ENCODE peak calls at places on chromosomes 3 and 15, in five cellular contexts. B, E, H, O and K are unnamed samples.

GRCh38 chr3:52407779-52408178 is 37.1 kb downstream of the SEMA3G start:
- DNase-seq in B (no peak), E (no peak), H (no peak), O (no peak), K (no peak)

GRCh38 chr3:186732169-186732766 is 15.1 kb downstream of the KNG1 start:
- DNase-seq in B (no peak), E (no peak), H (no peak), O (no peak), K (no peak)

GRCh38 chr3:42014443-42014945 is 52.6 kb upstream of the ULK4 start:
- DNase-seq in B (no peak), E (no peak), H (no peak), O (peak; percentile 22), K (no peak)

GRCh38 chr15:70132148-70132547 is 34.4 kb upstream of the TLE3 start:
- DNase-seq in B (no peak), E (no peak), H (no peak), O (no peak), K (no peak)

GRCh38 chr15:23564798-23565394 is 578 bp upstream of the MKRN3 start:
- DNase-seq in B (no peak), E (no peak), H (no peak), O (no peak), K (no peak)

GRCh38 chr3:5071061-5071460 is 51.0 kb upstream of the ARL8B start:
- DNase-seq in B (peak; percentile 78), E (peak; percentile 24), H (no peak), O (peak; percentile 58), K (peak; percentile 24)

GRCh38 chr3:72957303-72957702 is 39.3 kb upstream of the PPP4R2 start:
- DNase-seq in B (no peak), E (no peak), H (peak; percentile 87), O (no peak), K (no peak)

GRCh38 chr3:97131476-97131875 is 317.1 kb downstream of the EPHA6 start:
- DNase-seq in B (peak; percentile 5), E (no peak), H (no peak), O (no peak), K (no peak)

GRCh38 chr3:128054363-128054762 is 2.1 kb downstream of the SEC61A1 start:
- DNase-seq in B (peak; percentile 54), E (peak; percentile 45), H (no peak), O (peak; percentile 69), K (peak; percentile 83)

GRCh38 chr15:101029971-101030661 is 111.0 kb downstream of the LRRK1 start:
- DNase-seq in B (no peak), E (no peak), H (no peak), O (no peak), K (no peak)

GRCh38 chr15:68644996-68645395 is 66.2 kb downstream of the CORO2B start:
- DNase-seq in B (no peak), E (no peak), H (no peak), O (no peak), K (no peak)

GRCh38 chr3:148955544-148956346 is 35.6 kb upstream of the GYG1 start:
- DNase-seq in B (peak; percentile 66), E (peak; percentile 76), H (peak; percentile 75), O (peak; percentile 45), K (peak; percentile 91)

GRCh38 chr3:187281191-187281714 is 10.3 kb downstream of the MASP1 start:
- DNase-seq in B (peak; percentile 47), E (peak; percentile 52), H (no peak), O (no peak), K (peak; percentile 95)

GRCh38 chr15:26970712-26971210 is at the start of gene GABRG3:
- DNase-seq in B (no peak), E (no peak), H (no peak), O (no peak), K (no peak)

GRCh38 chr3:2211568-2211967 is 112.9 kb downstream of the CNTN4 start:
- DNase-seq in B (peak; percentile 22), E (no peak), H (no peak), O (peak; percentile 20), K (no peak)

GRCh38 chr15:57495037-57495436 is 96.7 kb upstream of the MYZAP start:
- DNase-seq in B (no peak), E (no peak), H (no peak), O (no peak), K (no peak)

GRCh38 chr15:40430271-40430805 is 10.4 kb upstream of the BAHD1 start:
- DNase-seq in B (peak; percentile 49), E (no peak), H (no peak), O (no peak), K (no peak)

GRCh38 chr3:136720091-136720490 is 32.1 kb downstream of the STAG1 start:
- DNase-seq in B (no peak), E (no peak), H (no peak), O (no peak), K (no peak)

GRCh38 chr15:31375772-31376171 is 49.1 kb downstream of the KLF13 start:
- DNase-seq in B (no peak), E (no peak), H (no peak), O (no peak), K (no peak)

GRCh38 chr15:82918162-82918561 is 34.4 kb downstream of the HOMER2 start:
- DNase-seq in B (no peak), E (no peak), H (no peak), O (no peak), K (no peak)

GRCh38 chr3:45688194-45688881 is 858 bp upstream of the SACM1L start:
- DNase-seq in B (peak; percentile 44), E (no peak), H (no peak), O (no peak), K (no peak)

GRCh38 chr15:38130739-38131498 is 121.7 kb upstream of the SPRED1 start:
- DNase-seq in B (peak; percentile 98), E (peak; percentile 88), H (peak; percentile 75), O (peak; percentile 88), K (peak; percentile 96)

GRCh38 chr3:48681541-48681880 is 4.2 kb downstream of the NCKIPSD start:
- DNase-seq in B (no peak), E (no peak), H (no peak), O (no peak), K (no peak)

GRCh38 chr3:32215185-32215584 is 23.3 kb upstream of the CMTM8 start:
- DNase-seq in B (no peak), E (no peak), H (no peak), O (no peak), K (no peak)

GRCh38 chr3:41808152-41808551 is 153.8 kb downstream of the ULK4 start:
- DNase-seq in B (peak; percentile 48), E (peak; percentile 75), H (no peak), O (peak; percentile 44), K (peak; percentile 58)

GRCh38 chr3:194277547-194278091 is 73.5 kb downstream of the CPN2 start:
- DNase-seq in B (peak; percentile 65), E (no peak), H (peak; percentile 54), O (no peak), K (no peak)

DNA sequence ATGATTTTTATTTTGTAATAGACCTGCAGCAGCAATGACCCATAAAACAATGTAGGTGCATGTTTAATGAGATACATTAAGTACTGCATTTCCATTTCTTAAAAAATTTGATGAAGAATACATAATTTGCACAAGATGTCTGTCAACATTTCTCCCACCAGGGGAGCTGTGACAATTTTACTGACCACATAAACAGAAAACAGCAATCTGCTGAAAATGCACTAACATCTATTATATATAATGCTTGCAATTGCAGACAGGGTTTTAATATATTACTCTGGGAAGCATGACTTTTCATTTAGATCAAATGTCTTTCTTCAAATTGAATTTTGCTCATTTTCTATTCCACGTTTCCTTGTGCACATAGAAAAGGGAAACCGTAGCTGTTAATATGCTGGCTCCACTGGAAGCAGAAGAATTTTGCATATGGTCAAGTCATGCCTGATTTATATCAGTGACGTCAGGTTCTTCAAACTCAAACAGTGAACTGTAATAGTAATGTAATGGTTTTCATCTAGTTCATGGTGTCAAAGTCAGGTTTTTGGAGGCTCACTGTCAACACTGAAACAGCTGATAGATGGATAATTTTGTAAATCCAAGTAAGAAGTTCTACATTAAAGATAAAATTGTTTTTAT is 79.8 kb upstream of the IGF1R start:
- DNase-seq in B (no peak), E (no peak), H (no peak), O (no peak), K (no peak)
- TF ChIP-seq CTCF in B (peak; percentile 19), E (peak; percentile 39), H (no peak), O (peak; percentile 13), K (peak; percentile 82)

DNA sequence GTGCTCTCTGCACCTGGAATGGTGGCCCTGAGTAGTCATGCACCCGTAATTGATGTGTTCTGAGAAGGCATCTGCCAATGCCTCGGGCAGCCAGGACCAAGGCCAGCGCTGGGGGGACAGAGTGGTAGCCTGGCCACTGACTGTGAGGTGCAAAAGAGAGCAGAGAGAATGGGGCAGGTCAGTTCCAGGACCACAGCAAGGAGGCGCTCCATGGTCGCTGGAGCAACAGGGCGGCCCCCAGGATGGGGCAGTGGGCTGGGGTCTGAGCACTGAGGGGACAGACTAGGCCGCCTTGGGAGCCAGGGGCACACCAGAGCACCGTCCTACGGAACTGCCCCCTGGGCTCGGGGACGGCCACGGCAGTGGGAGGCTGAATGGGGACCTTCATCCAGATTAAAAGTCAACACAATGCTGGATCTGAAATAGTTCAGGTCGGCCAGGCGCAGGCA is 48.3 kb upstream of the IQSEC1 start:
- DNase-seq in B (no peak), E (no peak), H (no peak), O (no peak), K (no peak)
- TF ChIP-seq CTCF in B (no peak), E (peak; percentile 3), H (no peak), O (no peak), K (no peak)

DNA sequence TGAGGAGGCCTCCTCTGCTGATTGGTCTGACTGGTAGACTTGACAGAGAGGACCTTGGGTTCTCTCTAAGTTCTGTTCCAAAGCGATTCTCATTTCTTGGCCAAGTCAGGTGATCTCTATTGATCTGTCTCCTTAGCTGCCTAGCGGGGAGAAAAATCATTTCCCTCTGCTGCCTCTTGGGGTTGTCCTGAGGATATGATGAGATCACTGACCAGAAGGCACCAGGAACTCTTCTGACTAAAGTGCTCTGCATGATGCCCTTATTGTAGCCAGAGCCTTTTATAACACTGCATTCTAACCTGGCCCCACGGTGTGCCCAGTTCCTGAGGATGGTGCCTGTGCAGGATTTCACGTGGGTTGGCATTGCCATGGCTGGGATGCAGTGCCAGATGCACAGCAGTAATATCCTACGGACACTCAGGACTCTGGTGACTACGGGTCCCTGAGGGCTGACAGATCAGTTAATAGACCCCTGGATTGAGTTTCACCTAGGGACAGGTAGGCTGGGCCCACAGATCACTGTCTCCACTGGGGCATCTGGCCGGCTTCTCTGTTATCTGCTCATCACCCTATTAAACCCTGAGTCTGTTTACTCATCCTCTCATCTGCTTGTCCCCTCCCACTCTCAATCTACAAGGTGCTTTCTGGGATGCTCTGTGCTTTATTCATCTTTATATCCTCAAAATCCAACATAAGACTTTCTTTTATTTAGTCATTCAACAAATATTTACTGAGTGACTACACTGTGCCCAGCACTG is 3.9 kb upstream of the HEG1 start:
- DNase-seq in B (no peak), E (no peak), H (no peak), O (no peak), K (peak; percentile 54)
- TF ChIP-seq CTCF in B (no peak), E (peak; percentile 37), H (no peak), O (no peak), K (peak; percentile 52)

DNA sequence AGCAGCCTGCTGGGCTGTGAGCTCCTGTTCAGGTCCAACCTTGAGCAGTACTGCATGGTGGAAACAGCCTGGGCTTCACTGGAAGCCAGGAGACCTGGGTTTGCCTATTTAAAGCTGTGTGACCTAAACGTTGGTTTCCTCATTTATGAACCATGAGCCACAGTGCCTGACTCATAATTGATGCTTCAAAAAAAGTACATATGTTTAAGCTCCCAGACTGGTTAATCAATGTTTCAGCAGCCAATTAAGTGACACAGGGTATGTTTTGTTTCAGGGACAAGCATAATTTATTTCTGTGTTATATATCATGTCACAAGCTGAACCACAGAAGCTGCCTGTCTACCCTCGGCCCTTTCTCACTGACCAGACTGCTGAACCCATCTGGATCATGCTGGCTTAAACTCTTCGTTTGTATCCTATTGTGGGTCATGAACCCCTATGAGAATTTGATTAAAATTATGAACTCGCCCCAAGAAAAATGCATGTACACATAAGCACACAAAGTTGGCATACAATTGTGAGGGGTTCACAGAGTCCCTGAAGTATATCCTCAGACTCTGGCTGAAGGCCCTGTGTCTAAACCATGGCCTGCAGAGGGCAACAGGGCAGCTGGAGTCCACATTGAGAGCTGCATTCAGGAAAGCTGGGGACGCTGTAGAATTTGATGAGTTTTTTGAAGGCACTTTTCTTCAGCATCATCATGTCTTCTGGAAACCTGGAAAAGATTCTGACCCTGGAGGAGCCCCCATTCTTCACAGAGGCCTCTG is 23.7 kb downstream of the HDC start:
- DNase-seq in B (no peak), E (peak; percentile 26), H (no peak), O (peak; percentile 82), K (peak; percentile 67)
- TF ChIP-seq CTCF in B (no peak), E (peak; percentile 6), H (no peak), O (no peak), K (peak; percentile 29)